ENCODE peak calls at places on chromosome 3, in eight cellular contexts. P is A549, I is endothelial cell of umbilical vein, A is brain microvascular endothelial cell, H is Peyer's patch, N is fibroblast of lung, B is HCT116, J is dorsolateral prefrontal cortex. V is an unnamed sample.

GRCh38 chr3:143901105-143901504 is 52.8 kb upstream of the SLC9A9 start:
- DNase-seq in P (no peak), I (peak), A (peak), H (no peak), N (peak), B (no peak), J (no peak), V (no peak)

GRCh38 chr3:120568624-120569023 is 27.5 kb upstream of the NDUFB4 start:
- DNase-seq in P (no peak), I (no peak), A (no peak), H (no peak), N (no peak), B (no peak), J (no peak), V (no peak)

GRCh38 chr3:167653750-167654149 is at the start of gene WDR49:
- DNase-seq in P (no peak), I (peak), A (no peak), H (no peak), N (no peak), B (no peak), J (no peak), V (no peak)

GRCh38 chr3:63896332-63897034 is 15.7 kb downstream of the SCAANT1 start:
- DNase-seq in P (no peak), I (no peak), A (no peak), H (no peak), N (no peak), B (no peak), J (no peak), V (no peak)

GRCh38 chr3:126056681-126057546 is 27.0 kb downstream of the SLC41A3 start:
- DNase-seq in P (no peak), I (peak), A (no peak), H (no peak), N (no peak), B (no peak), J (no peak), V (no peak)

GRCh38 chr3:31066999-31067398 is 172.5 kb upstream of the GADL1 start:
- DNase-seq in P (no peak), I (no peak), A (peak), H (no peak), N (peak), B (no peak), J (no peak), V (peak)

GRCh38 chr3:43894176-43895049 is 203.7 kb downstream of the ABHD5 start:
- DNase-seq in P (peak), I (peak), A (peak), H (peak), N (peak), B (peak), J (peak), V (no peak)

GRCh38 chr3:147372525-147373027 is 33.8 kb downstream of the ZIC4 start:
- DNase-seq in P (no peak), I (no peak), A (no peak), H (no peak), N (no peak), B (no peak), J (no peak), V (no peak)

GRCh38 chr3:183578179-183578578 is 22.7 kb upstream of the KLHL6 start:
- DNase-seq in P (no peak), I (no peak), A (no peak), H (no peak), N (no peak), B (no peak), J (no peak), V (no peak)

GRCh38 chr3:25820372-25820771 is 30.5 kb downstream of the OXSM start:
- DNase-seq in P (no peak), I (peak), A (peak), H (no peak), N (peak), B (no peak), J (no peak), V (no peak)

GRCh38 chr3:52444860-52445793 is at the start of gene SEMA3G:
- DNase-seq in P (peak), I (peak), A (peak), H (peak), N (peak), B (peak), J (no peak), V (peak)

GRCh38 chr3:152302521-152303021 is 33.8 kb downstream of the MBNL1 start:
- DNase-seq in P (no peak), I (peak), A (peak), H (no peak), N (peak), B (no peak), J (no peak), V (no peak)

GRCh38 chr3:46479021-46479420 is 14.3 kb upstream of the LTF start:
- DNase-seq in P (no peak), I (no peak), A (no peak), H (no peak), N (no peak), B (no peak), J (no peak), V (no peak)

GRCh38 chr3:146953523-146954125 is 348.5 kb upstream of the PLSCR5 start:
- DNase-seq in P (no peak), I (no peak), A (peak), H (no peak), N (no peak), B (no peak), J (no peak), V (no peak)

GRCh38 chr3:101873619-101874018 is 24.3 kb downstream of the NFKBIZ start:
- DNase-seq in P (no peak), I (peak), A (no peak), H (no peak), N (peak), B (no peak), J (no peak), V (no peak)

GRCh38 chr3:187292186-187292585 is 649 bp upstream of the MASP1 start:
- DNase-seq in P (no peak), I (no peak), A (no peak), H (no peak), N (no peak), B (no peak), J (no peak), V (no peak)

DNA sequence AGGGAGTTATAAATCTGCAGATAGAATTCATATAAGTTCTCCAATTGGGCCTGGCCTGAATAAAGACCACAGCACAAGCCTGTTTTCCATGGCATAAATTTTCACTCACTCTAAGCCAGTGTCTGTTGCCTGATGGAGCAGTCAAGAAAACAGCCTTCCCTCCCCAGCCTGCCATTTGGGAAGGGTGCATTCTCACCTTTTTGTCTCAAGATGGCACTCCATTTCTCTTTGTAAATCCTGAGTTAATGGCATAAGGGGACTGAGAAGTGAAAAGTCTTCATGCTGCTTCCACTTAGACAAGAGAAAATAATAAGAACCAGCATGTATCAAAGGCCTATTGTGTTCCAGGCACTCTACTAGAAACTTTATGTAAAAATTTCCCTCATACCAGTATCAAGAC is 115.6 kb upstream of the MANF start:
- DNase-seq in P (no peak), I (no peak), A (no peak), H (no peak), N (peak), B (no peak), J (no peak), V (no peak)
- TF ChIP-seq CTCF in P (no peak), I (no peak), A (peak), H (no peak), N (no peak), B (peak), J (no peak), V (no peak)

GRCh38 chr3:129657261-129658046 is 51.0 kb upstream of the PLXND1 start:
- DNase-seq in P (no peak), I (peak), A (no peak), H (no peak), N (peak), B (no peak), J (no peak), V (no peak)
- H3K27ac ChIP-seq in P (peak), I (peak), A (no peak), H (no peak), N (no peak), B (peak), J (no peak), V (no peak)

DNA sequence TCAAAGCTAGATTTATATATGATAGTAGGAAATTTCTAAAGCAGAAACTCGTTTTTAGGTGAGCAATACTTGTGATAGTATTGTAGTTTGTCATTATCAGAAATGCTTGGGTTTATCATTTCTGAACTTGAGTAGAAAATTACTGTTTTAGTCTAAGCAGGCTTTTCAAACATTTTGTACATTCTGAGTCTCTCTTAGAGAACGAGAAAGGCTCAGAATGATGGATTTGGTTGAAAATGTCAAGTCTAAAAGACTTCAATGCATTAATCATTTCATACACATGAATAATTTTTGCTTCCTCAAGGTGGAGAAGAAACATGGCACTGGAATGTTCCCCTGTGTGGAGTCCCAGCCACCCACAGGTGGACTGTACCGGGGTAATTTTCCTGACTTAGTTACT is 387.1 kb downstream of the NAALADL2 start:
- DNase-seq in P (no peak), I (no peak), A (no peak), H (no peak), N (no peak), B (no peak), J (no peak), V (no peak)
- TF ChIP-seq CTCF in P (no peak), I (no peak), A (no peak), H (no peak), N (no peak), B (no peak), J (no peak), V (no peak)

GRCh38 chr3:196320110-196320509 is 2.1 kb upstream of the DYNLT2B start:
- DNase-seq in P (no peak), I (no peak), A (no peak), H (no peak), N (no peak), B (no peak), J (no peak), V (no peak)
- H3K27ac ChIP-seq in P (peak), I (no peak), A (no peak), H (no peak), N (no peak), B (peak), J (no peak), V (no peak)

DNA sequence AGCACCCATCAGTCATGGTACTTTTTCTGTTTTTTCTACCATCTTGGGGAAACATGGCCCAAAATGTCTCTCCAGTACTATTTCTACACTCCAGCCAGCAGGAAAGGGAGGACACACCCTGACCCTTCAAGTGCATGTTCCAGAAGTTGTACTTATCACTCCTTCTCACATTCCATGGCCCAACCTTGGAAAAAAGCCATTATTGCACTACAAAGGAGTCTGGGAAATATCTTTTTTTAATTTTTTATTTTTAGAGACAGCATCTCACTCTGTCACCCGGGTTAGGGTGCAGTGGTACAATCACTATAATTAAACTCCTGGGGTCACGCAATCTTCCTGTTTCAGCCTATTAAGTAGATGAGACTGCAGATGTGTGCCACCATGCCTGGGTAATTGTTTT is 100.0 kb upstream of the PPP2R3A start:
- DNase-seq in P (no peak), I (no peak), A (no peak), H (no peak), N (no peak), B (no peak), J (no peak), V (no peak)
- TF ChIP-seq CTCF in P (no peak), I (no peak), A (no peak), H (no peak), N (no peak), B (no peak), J (no peak), V (no peak)

GRCh38 chr3:172380632-172381031 is 67.6 kb downstream of the GHSR start:
- DNase-seq in P (no peak), I (no peak), A (no peak), H (no peak), N (no peak), B (no peak), J (no peak), V (no peak)
- H3K27ac ChIP-seq in P (no peak), I (no peak), A (no peak), H (no peak), N (no peak), B (no peak), J (no peak), V (no peak)

GRCh38 chr3:86991482-86991815 is 500 bp upstream of the VGLL3 start:
- DNase-seq in P (no peak), I (no peak), A (no peak), H (no peak), N (no peak), B (no peak), J (no peak), V (no peak)
- TF ChIP-seq CTCF in P (no peak), I (no peak), A (no peak), H (no peak), N (no peak), B (no peak), J (no peak), V (no peak)

GRCh38 chr3:133994166-133994910 is 35.4 kb downstream of the SLCO2A1 start:
- DNase-seq in P (no peak), I (no peak), A (no peak), H (no peak), N (no peak), B (no peak), J (no peak), V (no peak)

GRCh38 chr3:133996251-133996661 is 33.5 kb downstream of the SLCO2A1 start:
- DNase-seq in P (no peak), I (no peak), A (no peak), H (no peak), N (no peak), B (no peak), J (no peak), V (no peak)

GRCh38 chr3:133996996-133997395 is 32.7 kb downstream of the SLCO2A1 start:
- DNase-seq in P (no peak), I (no peak), A (no peak), H (no peak), N (no peak), B (no peak), J (no peak), V (no peak)

GRCh38 chr3:133992951-133993595 is 36.7 kb downstream of the SLCO2A1 start:
- DNase-seq in P (no peak), I (no peak), A (no peak), H (no peak), N (peak), B (no peak), J (no peak), V (no peak)

GRCh38 chr3:133995264-133995663 is 34.5 kb downstream of the SLCO2A1 start:
- DNase-seq in P (no peak), I (no peak), A (no peak), H (no peak), N (no peak), B (no peak), J (no peak), V (no peak)
- H3K27ac ChIP-seq in P (no peak), I (no peak), A (no peak), H (no peak), N (no peak), B (no peak), J (no peak), V (no peak)

GRCh38 chr3:27532931-27533607 is 48.9 kb upstream of the SLC4A7 start:
- DNase-seq in P (no peak), I (peak), A (no peak), H (no peak), N (peak), B (no peak), J (no peak), V (no peak)

GRCh38 chr3:27535809-27536392 is 51.7 kb upstream of the SLC4A7 start:
- DNase-seq in P (no peak), I (no peak), A (no peak), H (no peak), N (no peak), B (no peak), J (no peak), V (no peak)

GRCh38 chr3:27536451-27536850 is 52.3 kb upstream of the SLC4A7 start:
- DNase-seq in P (no peak), I (no peak), A (no peak), H (no peak), N (no peak), B (no peak), J (no peak), V (no peak)

GRCh38 chr3:27532426-27532825 is 48.2 kb upstream of the SLC4A7 start:
- DNase-seq in P (no peak), I (no peak), A (no peak), H (no peak), N (no peak), B (no peak), J (no peak), V (no peak)

DNA sequence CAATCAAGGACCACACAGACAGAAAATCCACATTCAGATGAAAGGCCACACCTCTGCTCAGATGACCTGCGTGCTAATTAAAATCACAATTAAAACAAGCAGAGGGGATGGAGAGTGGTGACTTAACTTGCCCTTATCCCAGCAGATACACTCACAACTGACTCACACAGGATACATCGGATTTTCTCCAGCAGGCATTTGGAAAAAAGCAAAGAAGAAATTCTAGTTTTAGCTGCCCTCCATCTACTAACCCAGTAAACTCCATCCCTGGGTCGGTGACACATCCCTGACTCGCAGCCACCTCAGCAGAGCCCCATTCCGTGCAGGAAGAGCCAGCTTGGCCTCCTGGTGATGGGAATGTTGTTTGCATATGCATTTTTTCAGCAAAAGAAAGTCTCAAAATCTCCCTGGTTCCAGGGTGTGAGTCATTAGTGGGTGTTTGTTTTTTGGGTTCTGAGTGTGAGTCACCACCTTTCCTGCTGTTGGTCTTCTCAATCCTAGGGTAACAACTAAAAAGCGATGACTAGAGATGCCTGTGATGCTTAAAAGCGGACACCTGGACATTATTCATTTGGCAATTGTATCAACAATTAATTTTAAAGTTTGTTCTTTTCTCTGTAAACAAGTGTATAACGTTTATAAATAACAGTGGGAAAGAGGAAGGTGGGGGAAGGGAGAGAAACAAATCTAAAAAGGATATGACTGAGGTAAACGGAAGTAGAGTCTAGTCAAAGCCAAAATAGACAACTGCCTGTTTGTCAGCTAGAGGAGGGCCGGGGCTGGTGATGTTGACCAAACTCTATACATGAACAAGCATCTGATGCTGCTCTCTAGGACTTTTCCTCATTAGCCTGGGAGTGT is 49.8 kb upstream of the SLC4A7 start:
- DNase-seq in P (peak), I (peak), A (peak), H (peak), N (peak), B (peak), J (no peak), V (peak)
- TF ChIP-seq CTCF in P (no peak), I (peak), A (peak), H (no peak), N (peak), B (peak), J (no peak), V (no peak)

V was measured in tibial nerve.